ENCODE peak calls at places on chromosome 5, in five cellular contexts. T is HFF-Myc, W is BE2C, I is colonic mucosa, U is upper lobe of right lung. Y is an unnamed sample.

GRCh38 chr5:43034591-43034968 is 5.5 kb downstream of the ANXA2R start:
- DNase-seq in T (no peak), W (peak), I (no peak), U (no peak), Y (no peak)

GRCh38 chr5:41256400-41256799 is 43.1 kb upstream of the C6 start:
- DNase-seq in T (no peak), W (no peak), I (no peak), U (no peak), Y (no peak)

GRCh38 chr5:96629774-96630173 is 32.4 kb upstream of the CAST start:
- DNase-seq in T (peak), W (no peak), I (no peak), U (no peak), Y (no peak)

GRCh38 chr5:142306077-142306502 is 18.7 kb downstream of the SPRY4 start:
- DNase-seq in T (no peak), W (no peak), I (peak), U (no peak), Y (no peak)

GRCh38 chr5:60814498-60814897 is 29.6 kb downstream of the ELOVL7 start:
- DNase-seq in T (no peak), W (no peak), I (no peak), U (no peak), Y (no peak)

GRCh38 chr5:127723571-127723970 is 20.4 kb downstream of the CCDC192 start:
- DNase-seq in T (peak), W (no peak), I (no peak), U (no peak), Y (no peak)

GRCh38 chr5:172768573-172769323 is 2.2 kb downstream of the DUSP1 start:
- DNase-seq in T (no peak), W (no peak), I (no peak), U (no peak), Y (no peak)

GRCh38 chr5:160463775-160464465 is 42.3 kb downstream of the PTTG1 start:
- DNase-seq in T (peak), W (no peak), I (no peak), U (no peak), Y (no peak)

GRCh38 chr5:10315824-10316509 is 8.3 kb upstream of the CMBL start:
- DNase-seq in T (no peak), W (no peak), I (no peak), U (no peak), Y (no peak)

GRCh38 chr5:7851617-7852289 is 820 bp upstream of the CFAP90 start:
- DNase-seq in T (no peak), W (no peak), I (no peak), U (no peak), Y (no peak)

GRCh38 chr5:165607026-165607425 is 2101.6 kb downstream of the MAT2B start:
- DNase-seq in T (no peak), W (no peak), I (no peak), U (peak), Y (no peak)

GRCh38 chr5:4643960-4644359 is 496.2 kb upstream of the ADAMTS16 start:
- DNase-seq in T (no peak), W (no peak), I (no peak), U (no peak), Y (no peak)

GRCh38 chr5:173025651-173026050 is 30.5 kb upstream of the CREBRF start:
- DNase-seq in T (no peak), W (no peak), I (no peak), U (no peak), Y (no peak)

GRCh38 chr5:172743112-172743959 is 27.7 kb downstream of the DUSP1 start:
- DNase-seq in T (no peak), W (no peak), I (no peak), U (no peak), Y (no peak)

GRCh38 chr5:38465045-38465444 is 91.4 kb downstream of the LIFR start:
- DNase-seq in T (peak), W (no peak), I (no peak), U (no peak), Y (no peak)

GRCh38 chr5:27947088-27947487 is 908.7 kb upstream of the CDH9 start:
- DNase-seq in T (no peak), W (peak), I (no peak), U (no peak), Y (no peak)

GRCh38 chr5:149486726-149487635 is 64.3 kb downstream of the CSNK1A1 start:
- DNase-seq in T (no peak), W (no peak), I (no peak), U (no peak), Y (no peak)

GRCh38 chr5:157865844-157866243 is 6.9 kb upstream of the CLINT1 start:
- DNase-seq in T (no peak), W (no peak), I (no peak), U (no peak), Y (no peak)

GRCh38 chr5:52356311-52356918 is 431.3 kb upstream of the ITGA1 start:
- DNase-seq in T (no peak), W (no peak), I (no peak), U (no peak), Y (no peak)

GRCh38 chr5:10825897-10826644 is 65.0 kb upstream of the DAP start:
- DNase-seq in T (no peak), W (no peak), I (no peak), U (no peak), Y (no peak)

GRCh38 chr5:30752015-30752414 is 441.5 kb upstream of the CDH6 start:
- DNase-seq in T (no peak), W (no peak), I (no peak), U (no peak), Y (no peak)

GRCh38 chr5:113005454-113005853 is 28.9 kb downstream of the DCP2 start:
- DNase-seq in T (no peak), W (no peak), I (no peak), U (no peak), Y (no peak)

GRCh38 chr5:177382423-177383029 is 1.7 kb upstream of the SLC34A1 start:
- DNase-seq in T (no peak), W (peak), I (no peak), U (no peak), Y (no peak)

GRCh38 chr5:38755171-38755570 is 90.6 kb upstream of the OSMR start:
- DNase-seq in T (no peak), W (no peak), I (no peak), U (no peak), Y (no peak)

GRCh38 chr5:178859625-178860521 is at the start of gene ZNF354B:
- DNase-seq in T (peak), W (peak), I (peak), U (peak), Y (peak)
- TF ChIP-seq CTCF in T (no peak), W (peak), I (no peak), U (peak), Y (no peak)

DNA sequence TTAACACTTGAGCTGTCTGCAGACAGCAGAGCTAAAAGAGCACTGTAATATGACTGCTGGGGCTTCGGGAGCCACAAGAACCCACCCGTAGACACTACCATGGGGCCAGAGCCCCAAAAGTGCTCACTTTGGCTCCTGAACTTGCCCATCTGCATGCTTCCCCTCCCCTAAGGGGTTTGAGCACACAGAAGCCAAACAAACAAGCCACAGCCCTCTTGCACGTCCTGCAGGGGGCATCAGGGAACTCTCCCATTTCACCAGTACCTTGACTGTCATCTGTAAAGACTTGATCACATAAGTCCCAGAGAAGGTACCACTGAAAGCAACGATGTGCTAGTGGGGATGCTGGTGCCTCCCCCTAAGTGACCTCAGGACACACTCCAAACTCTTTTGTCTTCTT is 681.8 kb downstream of the SEMA5A start:
- DNase-seq in T (no peak), W (no peak), I (no peak), U (no peak), Y (no peak)
- TF ChIP-seq CTCF in T (peak), W (no peak), I (no peak), U (peak), Y (no peak)

DNA sequence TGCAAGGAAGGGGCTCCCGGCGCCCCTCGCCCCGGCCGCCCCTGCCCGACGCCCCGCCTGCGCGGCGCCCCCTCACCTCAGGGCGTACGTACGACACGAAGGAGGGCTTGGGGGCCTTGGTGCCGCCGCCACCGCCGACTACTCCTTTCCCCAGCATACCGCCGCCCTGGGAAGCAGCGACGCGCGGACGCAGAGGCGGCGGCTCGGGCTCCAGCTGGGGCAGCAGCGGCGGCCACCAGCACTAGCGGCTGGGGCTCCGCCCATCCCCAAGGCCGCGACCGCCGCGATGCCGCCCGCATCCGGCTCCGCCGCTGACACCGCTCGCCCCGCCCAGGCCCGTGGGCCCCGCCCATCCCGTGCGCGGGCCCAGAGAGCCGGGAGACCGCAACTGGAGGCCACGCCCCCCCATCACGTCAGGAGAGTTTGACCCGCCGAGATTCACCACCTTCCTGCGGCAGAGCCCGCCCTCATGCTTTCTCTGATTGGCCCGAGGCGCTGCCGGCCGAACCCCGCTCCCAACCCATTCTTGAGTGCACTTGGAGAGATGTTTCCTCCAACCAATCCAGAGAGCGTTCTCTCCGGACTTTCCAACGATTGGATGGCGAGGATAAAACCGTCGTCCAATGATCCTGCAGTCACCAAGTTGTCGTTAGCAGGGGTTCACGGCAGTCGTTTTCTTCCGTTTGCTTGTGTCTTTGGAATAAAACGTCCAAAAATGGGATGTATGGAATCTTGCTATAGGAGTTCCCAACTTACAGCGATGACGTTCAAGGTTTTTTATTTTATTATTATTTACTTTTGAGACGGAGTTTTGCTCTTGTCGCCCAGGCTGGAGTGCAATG is at the start of gene MTMR12:
- DNase-seq in T (peak), W (peak), I (peak), U (peak), Y (peak)
- TF ChIP-seq CTCF in T (no peak), W (no peak), I (no peak), U (no peak), Y (no peak)

GRCh38 chr5:67487862-67488261 is 291.3 kb upstream of the CD180 start:
- DNase-seq in T (no peak), W (no peak), I (no peak), U (no peak), Y (no peak)
- TF ChIP-seq CTCF in T (no peak), W (no peak), I (no peak), U (no peak), Y (no peak)

DNA sequence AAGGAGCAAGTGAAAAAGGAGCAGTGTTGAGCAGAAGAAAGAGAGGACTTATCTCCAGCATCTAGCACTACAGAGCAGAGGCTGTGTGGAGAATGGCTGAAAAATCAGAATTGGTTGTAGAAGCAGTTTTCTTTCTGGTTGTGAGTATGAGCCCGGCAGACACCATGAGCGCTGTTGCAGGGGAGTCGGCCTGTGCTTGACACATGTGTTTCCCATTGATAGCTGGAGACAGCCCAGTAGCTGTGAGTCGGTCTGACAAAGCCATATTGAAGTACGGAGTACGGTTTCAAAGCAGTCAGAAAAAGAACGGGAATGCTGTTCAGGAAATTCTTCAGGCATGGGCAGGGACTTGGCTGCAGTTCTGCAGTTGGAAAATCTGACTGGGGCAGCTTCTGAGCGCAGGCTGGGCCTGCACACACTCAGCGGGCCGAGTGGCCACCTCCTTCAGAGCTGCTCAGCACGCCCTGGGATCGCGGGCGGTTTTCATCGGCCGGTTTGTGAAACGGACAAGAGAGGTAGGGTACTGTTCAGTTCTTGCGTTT is at the start of gene SGCD:
- DNase-seq in T (peak), W (no peak), I (peak), U (peak), Y (no peak)
- TF ChIP-seq CTCF in T (peak), W (no peak), I (no peak), U (no peak), Y (no peak)

GRCh38 chr5:109160468-109160867 is 249.3 kb downstream of the PJA2 start:
- DNase-seq in T (no peak), W (no peak), I (no peak), U (no peak), Y (no peak)

GRCh38 chr5:109164001-109164400 is 245.8 kb downstream of the PJA2 start:
- DNase-seq in T (no peak), W (no peak), I (no peak), U (no peak), Y (no peak)

GRCh38 chr5:109163336-109163735 is 246.4 kb downstream of the PJA2 start:
- DNase-seq in T (no peak), W (no peak), I (no peak), U (no peak), Y (no peak)

GRCh38 chr5:109156885-109157284 is 252.9 kb downstream of the PJA2 start:
- DNase-seq in T (no peak), W (no peak), I (no peak), U (no peak), Y (no peak)

DNA sequence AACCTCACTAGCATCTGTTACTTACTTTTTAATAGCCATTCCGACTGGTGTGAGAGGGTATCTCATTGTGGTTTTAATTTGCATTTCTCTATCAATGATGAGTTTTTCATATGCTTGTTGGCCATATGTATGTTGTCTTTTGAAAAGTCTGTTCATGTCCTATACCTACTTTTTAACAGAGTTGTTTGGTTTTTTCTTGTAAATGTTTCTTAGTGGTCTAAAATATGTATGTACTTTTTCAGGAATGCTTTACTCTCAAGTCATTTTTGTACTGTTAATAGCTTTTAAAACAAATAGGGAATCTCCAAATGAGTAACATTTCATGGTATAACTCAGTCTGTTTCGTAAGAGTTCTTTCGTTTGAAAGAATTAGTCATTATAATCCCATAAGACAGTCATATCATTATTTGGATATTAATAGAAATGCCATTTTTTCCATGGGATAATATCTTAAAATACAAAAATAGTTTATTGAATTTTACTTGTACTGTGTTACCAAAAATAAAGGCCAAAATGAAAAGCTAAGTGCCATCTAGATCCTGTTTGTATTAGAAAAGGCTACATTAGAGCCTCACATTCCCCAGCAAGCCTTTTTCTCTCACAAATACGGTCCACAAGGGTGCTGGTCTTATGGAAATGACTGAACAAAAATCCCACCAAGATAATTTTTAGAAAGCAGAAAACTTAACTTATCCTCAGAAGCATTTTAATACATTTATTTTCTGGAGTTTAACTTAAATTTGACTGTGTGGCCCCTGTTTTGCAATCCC is 247.7 kb downstream of the PJA2 start:
- DNase-seq in T (no peak), W (no peak), I (no peak), U (no peak), Y (no peak)
- TF ChIP-seq CTCF in T (no peak), W (no peak), I (no peak), U (no peak), Y (no peak)

GRCh38 chr5:108930107-108930506 is 182.4 kb downstream of the FER start:
- DNase-seq in T (no peak), W (no peak), I (no peak), U (no peak), Y (no peak)

GRCh38 chr5:108919591-108920326 is 172.1 kb downstream of the FER start:
- DNase-seq in T (no peak), W (no peak), I (no peak), U (no peak), Y (no peak)

GRCh38 chr5:108925073-108925472 is 177.4 kb downstream of the FER start:
- DNase-seq in T (no peak), W (no peak), I (no peak), U (no peak), Y (no peak)

DNA sequence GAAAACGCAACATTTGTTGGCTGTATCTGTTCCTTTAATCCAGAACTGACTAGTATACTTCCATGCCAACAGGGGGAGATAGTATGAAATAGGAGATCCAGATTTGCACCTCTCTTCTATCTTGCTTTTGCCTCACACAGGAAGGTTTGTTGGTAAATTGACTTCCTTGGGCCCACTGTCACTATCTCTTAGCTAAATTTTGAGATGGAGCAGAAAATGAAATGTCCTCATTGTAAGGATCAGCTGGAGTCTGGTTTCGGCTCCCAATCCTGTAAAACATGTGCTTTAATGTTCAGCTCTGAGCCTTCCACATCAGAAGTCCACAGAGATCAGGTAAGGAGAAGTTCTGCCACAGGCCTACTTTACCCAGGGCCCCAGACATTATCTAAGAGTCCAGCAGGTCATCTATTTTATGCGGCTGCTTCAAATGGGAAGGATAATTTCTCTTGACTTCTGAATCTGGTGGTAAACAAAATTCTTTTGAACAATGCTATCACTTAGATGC is 176.8 kb downstream of the FER start:
- DNase-seq in T (no peak), W (no peak), I (no peak), U (no peak), Y (no peak)
- TF ChIP-seq CTCF in T (peak), W (peak), I (no peak), U (peak), Y (no peak)

Y was measured in CD14-positive monocyte.